ENCODE peak calls at places on chromosome 1, in four cellular contexts. L, E, S and A are unnamed samples.

GRCh38 chr1:153341431-153341934 is 7.2 kb downstream of the PGLYRP4 start:
- DNase-seq in E (no peak), L (no peak), S (peak; percentile 34), A (no peak)

GRCh38 chr1:230429072-230429735 is 3.1 kb upstream of the PGBD5 start:
- DNase-seq in L (no peak), E (no peak), S (no peak), A (no peak)

GRCh38 chr1:14323665-14324630 is 274.5 kb upstream of the KAZN start:
- DNase-seq in E (no peak), L (no peak), S (no peak), A (no peak)

GRCh38 chr1:44322367-44322766 is 32.7 kb downstream of the ERI3 start:
- DNase-seq in E (no peak), L (no peak), S (no peak), A (no peak)

GRCh38 chr1:161749509-161750407 is at the start of gene DUSP12:
- DNase-seq in S (peak; percentile 89), L (peak; percentile 96), E (peak; percentile 98), A (peak; percentile 98)

GRCh38 chr1:239025223-239025622 is 361.1 kb upstream of the CHRM3 start:
- DNase-seq in S (no peak), L (no peak), E (no peak), A (no peak)

GRCh38 chr1:211525101-211525676 is 33.2 kb upstream of the RD3 start:
- DNase-seq in E (no peak), S (no peak), L (no peak), A (no peak)

GRCh38 chr1:33055210-33055991 is 18.7 kb upstream of the AK2 start:
- DNase-seq in S (peak; percentile 64), L (peak; percentile 87), E (peak; percentile 90), A (peak; percentile 45)

GRCh38 chr1:216462061-216462775 is 39.0 kb upstream of the USH2A start:
- DNase-seq in S (no peak), L (peak; percentile 89), E (no peak), A (no peak)

GRCh38 chr1:25805863-25806225 is 5.9 kb downstream of the SELENON start:
- DNase-seq in S (no peak), E (no peak), L (no peak), A (no peak)

GRCh38 chr1:181947441-181947840 is 114.1 kb downstream of the ZNF648 start:
- DNase-seq in L (no peak), S (no peak), E (no peak), A (no peak)